ENCODE peak calls at places on chromosomes 4 and X, in six cellular contexts. M, B, R, L, V and H are unnamed samples.
A peak's percentile ranks its signal among the peaks of the same experiment; 100 is the strongest.

GRCh38 chr4:26105372-26105771 is 191.4 kb downstream of the SMIM20 start:
- DNase-seq in V (no peak), R (no peak), B (no peak), M (peak; percentile 36), L (no peak), H (no peak)

GRCh38 chr4:121339824-121340223 is 41.0 kb downstream of the QRFPR start:
- DNase-seq in L (no peak), V (no peak), R (no peak), B (no peak), M (no peak), H (no peak)

GRCh38 chr4:30744957-30745640 is 24.9 kb downstream of the PCDH7 start:
- DNase-seq in V (no peak), R (no peak), M (no peak), L (no peak), B (no peak), H (no peak)

GRCh38 chr4:23484689-23485088 is 405.2 kb downstream of the PPARGC1A start:
- DNase-seq in L (no peak), B (no peak), R (no peak), V (no peak), M (no peak), H (peak; percentile 0)

GRCh38 chr4:152382057-152382785 is 153.7 kb downstream of the FBXW7 start:
- DNase-seq in R (no peak), V (no peak), M (peak; percentile 63), L (no peak), B (no peak), H (no peak)

GRCh38 chrX:15107367-15107988 is 162.4 kb downstream of the ASB9 start:
- DNase-seq in R (no peak), V (no peak), M (no peak), B (no peak), L (no peak), H (peak; percentile 2)

GRCh38 chr4:56637154-56637553 is 43.9 kb downstream of the HOPX start:
- DNase-seq in B (no peak), L (no peak), M (no peak), V (no peak), R (no peak), H (peak; percentile 96)

GRCh38 chrX:48600226-48600625 is 2.9 kb downstream of the WDR13 start:
- DNase-seq in M (no peak), V (no peak), B (no peak), R (no peak), L (no peak), H (no peak)

GRCh38 chrX:133935096-133935495 is 50.3 kb downstream of the GPC3 start:
- DNase-seq in M (no peak), R (no peak), V (no peak), L (no peak), B (no peak), H (no peak)

GRCh38 chr4:142883433-142883832 is 37.3 kb upstream of the INPP4B start:
- DNase-seq in R (no peak), M (peak; percentile 28), V (peak; percentile 4), B (no peak), L (no peak), H (peak; percentile 12)

GRCh38 chr4:99574530-99575314 is at the start of gene MTTP:
- DNase-seq in L (no peak), B (no peak), R (no peak), M (no peak), V (no peak), H (no peak)

GRCh38 chr4:89269267-89269666 is 38.3 kb downstream of the GPRIN3 start:
- DNase-seq in R (no peak), B (no peak), L (no peak), V (no peak), M (no peak), H (no peak)

GRCh38 chrX:57134702-57135101 is 2.5 kb downstream of the SPIN2A start:
- DNase-seq in R (no peak), B (no peak), L (no peak), M (no peak), V (no peak), H (peak; percentile 52)

GRCh38 chr4:121034010-121034409 is 38.3 kb downstream of the NDNF start:
- DNase-seq in V (no peak), L (no peak), M (peak; percentile 82), B (no peak), R (no peak), H (peak; percentile 42)

GRCh38 chr4:60757986-60758385 is 442.1 kb upstream of the ADGRL3 start:
- DNase-seq in B (no peak), L (no peak), M (peak; percentile 19), R (no peak), V (no peak), H (no peak)

GRCh38 chr4:83821493-83821892 is 285.6 kb downstream of the GPAT3 start:
- DNase-seq in L (no peak), R (no peak), M (no peak), B (no peak), V (no peak), H (no peak)

GRCh38 chrX:144275403-144275802 is 391.5 kb downstream of the UBE2NL start:
- DNase-seq in M (no peak), B (no peak), R (no peak), V (no peak), L (no peak), H (peak; percentile 0)

GRCh38 chr4:153759407-153760226 is at the start of gene RNF175:
- DNase-seq in L (no peak), V (no peak), B (no peak), M (no peak), R (no peak), H (no peak)

GRCh38 chr4:139619644-139620043 is 46.0 kb upstream of the MGST2 start:
- DNase-seq in M (peak; percentile 17), R (no peak), V (no peak), B (no peak), L (no peak), H (peak; percentile 62)

GRCh38 chr4:87559090-87559837 is 30.1 kb upstream of the SPARCL1 start:
- DNase-seq in B (no peak), V (no peak), L (peak; percentile 50), R (no peak), M (no peak), H (no peak)

GRCh38 chrX:69568828-69569227 is 47.1 kb upstream of the EDA start:
- DNase-seq in V (no peak), B (no peak), L (no peak), R (no peak), M (no peak), H (no peak)

GRCh38 chr4:109184421-109184956 is 118.0 kb downstream of the COL25A1 start:
- DNase-seq in M (no peak), V (no peak), L (no peak), B (no peak), R (peak; percentile 41), H (no peak)

GRCh38 chrX:153649915-153650782 is 3.1 kb downstream of the DUSP9 start:
- DNase-seq in R (no peak), V (no peak), B (no peak), L (no peak), M (no peak), H (no peak)

GRCh38 chr4:56840559-56840958 is 19.1 kb upstream of the SPINK2 start:
- DNase-seq in B (no peak), R (no peak), V (no peak), M (no peak), L (no peak), H (no peak)

GRCh38 chr4:113050837-113051236 is 1.4 kb downstream of the ANK2 start:
- DNase-seq in L (no peak), B (no peak), M (no peak), V (no peak), R (no peak), H (no peak)

GRCh38 chr4:113052379-113052951 is 3.0 kb downstream of the ANK2 start:
- DNase-seq in R (no peak), M (peak; percentile 23), L (peak; percentile 47), V (no peak), B (no peak), H (peak; percentile 24)

GRCh38 chr4:113051361-113051760 is 1.9 kb downstream of the ANK2 start:
- DNase-seq in V (no peak), L (no peak), R (no peak), M (no peak), B (no peak), H (no peak)

GRCh38 chr4:113050361-113050760 is 908 bp downstream of the ANK2 start:
- DNase-seq in R (no peak), B (no peak), M (no peak), L (no peak), V (no peak), H (no peak)

DNA sequence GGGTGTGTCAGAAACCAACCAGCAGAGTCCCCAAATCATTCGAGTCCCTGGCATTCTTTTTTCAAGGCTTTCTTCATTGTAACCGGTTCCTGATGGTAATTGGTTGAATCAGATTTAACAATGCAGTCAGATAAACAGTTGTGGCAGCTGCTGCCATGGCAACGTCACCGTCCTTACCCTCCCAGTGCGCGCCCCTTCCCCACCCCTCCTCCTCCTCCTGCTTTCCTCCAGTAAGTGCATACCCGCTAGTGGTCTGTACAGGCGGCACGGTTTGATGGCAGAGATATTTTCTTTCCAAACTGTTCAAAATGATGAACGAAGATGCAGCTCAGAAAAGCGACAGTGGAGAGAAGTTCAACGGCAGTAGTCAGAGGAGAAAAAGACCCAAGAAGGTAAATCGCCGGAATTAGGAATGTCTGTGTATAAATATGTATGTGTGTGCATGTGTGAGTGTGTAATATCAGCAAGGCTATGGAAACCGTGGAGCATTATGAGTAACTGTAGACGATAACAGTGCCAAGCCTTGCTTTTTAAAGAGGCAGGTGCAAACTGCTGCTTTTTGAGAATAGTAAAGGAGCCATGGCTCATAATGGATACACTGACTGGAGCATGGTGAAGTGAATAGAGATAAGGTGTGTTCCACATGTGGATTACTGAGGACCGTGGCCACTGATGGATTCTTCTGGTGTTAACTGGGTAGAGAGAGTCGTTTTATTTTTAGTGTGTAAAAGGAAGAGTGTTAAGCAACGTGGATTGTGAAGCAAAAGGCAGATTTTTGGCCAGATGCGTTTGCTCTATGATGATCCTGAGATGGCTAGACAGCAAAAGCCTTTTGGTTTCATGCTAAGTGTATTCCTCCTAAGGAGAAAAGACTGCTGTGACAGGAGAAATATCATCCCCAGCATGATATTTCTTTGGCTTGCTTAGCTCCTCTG is at the start of gene ANK2:
- DNase-seq in B (no peak), L (no peak), V (no peak), R (no peak), M (peak; percentile 15), H (no peak)
- H3K4me3 ChIP-seq in B (no peak within 1 kb of the TSS), L (no peak within 1 kb of the TSS), V (no peak within 1 kb of the TSS), R (peak within 1 kb of the TSS; percentile 37), M (no peak within 1 kb of the TSS), H (no peak within 1 kb of the TSS)

GRCh38 chrX:13085533-13085932 is 41.1 kb upstream of the FAM9C start:
- DNase-seq in B (no peak), R (no peak), M (no peak), V (no peak), L (peak; percentile 74), H (no peak)
- TF ChIP-seq CTCF in B (no peak), R (no peak), M (no peak), V (no peak), L (no peak), H (no peak)

GRCh38 chr4:181427076-181427475 is 816.1 kb upstream of the TENM3 start:
- DNase-seq in V (no peak), R (no peak), B (no peak), L (no peak), M (no peak), H (no peak)
- H3K4me3 ChIP-seq in V (no peak overlapping the region), R (no peak overlapping the region), B (no peak overlapping the region), L (no peak overlapping the region), M (no peak overlapping the region), H (no peak overlapping the region)

DNA sequence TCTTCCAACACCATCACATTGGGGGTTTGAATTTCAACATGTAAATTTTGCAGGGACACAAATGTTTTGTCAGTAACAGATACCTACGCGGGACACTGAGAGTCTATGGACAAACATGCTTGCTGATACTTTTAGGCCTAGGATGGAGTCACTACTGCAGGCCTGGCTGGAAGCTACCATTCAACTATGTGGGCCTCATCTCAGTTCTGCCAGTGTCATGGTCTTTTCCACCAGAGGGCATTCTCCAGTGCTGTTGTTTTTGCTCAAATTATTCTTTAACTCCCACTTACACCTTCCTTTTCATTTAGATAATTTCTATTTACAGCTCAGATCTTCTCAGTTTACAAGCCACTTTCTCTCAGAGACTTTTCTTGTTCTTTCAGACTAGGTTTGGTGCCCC is 7.0 kb upstream of the ANK2 start:
- DNase-seq in L (no peak), M (no peak), R (no peak), B (no peak), V (no peak), H (no peak)
- TF ChIP-seq CTCF in L (no peak), M (no peak), R (no peak), B (no peak), V (no peak), H (no peak)